ENCODE peak calls at places on chromosomes 7 and 10, in six cellular contexts. Y is posterior vena cava; Z is hippocampal formation; N is HL-60; J is activated naive CD4-positive, alpha-beta T cell treated with anti-CD3 and anti-CD28 coated beads, Interleukin-2, amount 10 ng/mL, durations not matched to agents 7 days and 5 days; D is COR-L47. H is an unnamed sample.

GRCh38 chr7:32259917-32260596 is 189.8 kb upstream of the PDE1C start:
- DNase-seq in J (no peak), N (no peak), Y (no peak), D (peak; percentile 9), Z (no peak), H (no peak)

GRCh38 chr7:90401989-90402388 is 1.3 kb upstream of the CLDN12 start:
- DNase-seq in J (no peak), Z (no peak), Y (no peak), D (peak; percentile 34), N (no peak), H (no peak)

GRCh38 chr7:116347151-116347832 is 137.0 kb downstream of the TES start:
- DNase-seq in Z (no peak), D (no peak), Y (no peak), J (no peak), N (no peak), H (no peak)

GRCh38 chr10:131726460-131726861 is 174.3 kb upstream of the PPP2R2D start:
- DNase-seq in D (peak; percentile 46), Z (peak; percentile 3), J (no peak), N (no peak), Y (peak; percentile 84), H (no peak)

GRCh38 chr10:119726291-119727261 is 726 bp downstream of the INPP5F start:
- DNase-seq in J (no peak), Z (no peak), Y (no peak), D (peak; percentile 57), N (no peak), H (peak; percentile 16)

GRCh38 chr10:128369101-128369650 is 243.0 kb upstream of the MKI67 start:
- DNase-seq in D (no peak), Y (no peak), J (no peak), Z (no peak), N (no peak), H (no peak)

GRCh38 chr10:33258951-33259350 is 75.5 kb downstream of the NRP1 start:
- DNase-seq in J (no peak), Y (no peak), Z (no peak), N (no peak), D (no peak), H (no peak)

GRCh38 chr7:53984776-53985175 is 557.4 kb upstream of the VSTM2A start:
- DNase-seq in N (no peak), D (no peak), J (no peak), Y (no peak), Z (no peak), H (peak; percentile 24)

GRCh38 chr10:28463676-28464395 is 69.1 kb upstream of the WAC start:
- DNase-seq in N (peak; percentile 29), D (no peak), Z (no peak), J (no peak), Y (no peak), H (no peak)

GRCh38 chr10:958856-959255 is 27.4 kb upstream of the LARP4B start:
- DNase-seq in J (no peak), N (no peak), Z (no peak), Y (peak; percentile 52), D (no peak), H (no peak)

GRCh38 chr7:32479574-32480200 is 10.5 kb downstream of the LSM5 start:
- DNase-seq in N (peak; percentile 42), D (peak; percentile 27), J (peak; percentile 38), Z (peak; percentile 27), Y (no peak), H (no peak)

GRCh38 chr7:80460857-80461256 is 51.0 kb downstream of the GNAT3 start:
- DNase-seq in N (no peak), D (no peak), Z (no peak), Y (no peak), J (no peak), H (no peak)